ENCODE peak calls at places on chromosome 16, in five cellular contexts. W is activated gamma-delta T cell, J is colonic mucosa, T is bronchial epithelial cell, X is amniotic epithelial cell. I is an unnamed sample.
A peak's percentile ranks its signal among the peaks of the same experiment; 100 is the strongest.

GRCh38 chr16:3182608-3183444 is 5.2 kb upstream of the OR1F1 start:
- DNase-seq in T (peak; percentile 59), W (no peak), J (peak; percentile 59), X (peak; percentile 28), I (peak; percentile 42)

GRCh38 chr16:20803192-20803560 is 3.1 kb downstream of the ERI2 start:
- DNase-seq in X (no peak), T (peak; percentile 27), J (no peak), W (no peak), I (no peak)

GRCh38 chr16:54063374-54063773 is 223.2 kb downstream of the IRX3 start:
- DNase-seq in T (no peak), X (no peak), W (no peak), J (no peak), I (no peak)

GRCh38 chr16:74625500-74626350 is 18.8 kb upstream of the GLG1 start:
- DNase-seq in T (no peak), J (no peak), W (no peak), X (no peak), I (no peak)

GRCh38 chr16:79293831-79294230 is 306.7 kb downstream of the MAF start:
- DNase-seq in J (no peak), X (no peak), T (no peak), W (no peak), I (no peak)

GRCh38 chr16:73122604-73123386 is 74.9 kb upstream of the ZFHX3 start:
- DNase-seq in W (no peak), T (no peak), X (no peak), J (no peak), I (peak; percentile 37)

GRCh38 chr16:58393138-58393504 is 850 bp downstream of the GINS3 start:
- DNase-seq in J (no peak), T (peak; percentile 12), X (no peak), W (no peak), I (no peak)

GRCh38 chr16:26598061-26598460 is 468.7 kb upstream of the C16orf82 start:
- DNase-seq in J (no peak), W (no peak), X (no peak), T (peak; percentile 17), I (no peak)

GRCh38 chr16:54432481-54433229 is 146.1 kb upstream of the IRX3 start:
- DNase-seq in T (no peak), X (no peak), W (no peak), J (no peak), I (peak; percentile 43)